ENCODE peak calls at places on chromosomes 16 and 17, in five cellular contexts. W is fibroblast of lung, M is right lobe of liver, I is aorta, X is small intestine. P is an unnamed sample. For H3K36me3 and H3K9me3, the result is how much of the 10 kb centered on the place peaks cover.

GRCh38 chr17:62064791-62065563 is at the start of gene MED13:
- DNase-seq in W (peak), M (peak), I (peak), X (peak), P (peak)

GRCh38 chr17:38711792-38712571 is 6.9 kb downstream of the MLLT6 start:
- DNase-seq in W (no peak), M (no peak), I (no peak), X (no peak), P (no peak)

GRCh38 chr17:68199837-68200688 is 47.8 kb upstream of the AMZ2 start:
- DNase-seq in W (no peak), M (no peak), I (no peak), X (no peak), P (no peak)

GRCh38 chr17:39653316-39653661 is 11.9 kb upstream of the TCAP start:
- DNase-seq in W (no peak), M (no peak), I (no peak), X (no peak), P (no peak)

GRCh38 chr17:56914641-56915263 is 903 bp upstream of the TRIM25 start:
- DNase-seq in W (no peak), M (no peak), I (no peak), X (no peak), P (no peak)

GRCh38 chr17:30567231-30568116 is 90.3 kb downstream of the GOSR1 start:
- DNase-seq in W (no peak), M (no peak), I (peak), X (no peak), P (no peak)

GRCh38 chr16:31451681-31452351 is 7.5 kb upstream of the ARMC5 start:
- DNase-seq in W (peak), M (no peak), I (peak), X (peak), P (no peak)

GRCh38 chr17:4643676-4644075 is 2.2 kb upstream of the ALOX15 start:
- DNase-seq in W (no peak), M (no peak), I (no peak), X (peak), P (no peak)

GRCh38 chr17:83071966-83072562 is 7.3 kb upstream of the METRNL start:
- DNase-seq in W (no peak), M (no peak), I (no peak), X (no peak), P (no peak)

GRCh38 chr17:16593356-16594102 is 24.5 kb upstream of the ZNF287 start:
- DNase-seq in W (peak), M (no peak), I (no peak), X (no peak), P (no peak)

GRCh38 chr16:5065813-5066212 is at the start of gene C16orf89:
- DNase-seq in W (no peak), M (no peak), I (peak), X (no peak), P (no peak)

GRCh38 chr16:30748634-30749445 is 615 bp downstream of the PHKG2 start:
- DNase-seq in W (peak), M (peak), I (no peak), X (peak), P (peak)

GRCh38 chr17:32494621-32495346 is 8.0 kb downstream of the CDK5R1 start:
- DNase-seq in W (no peak), M (no peak), I (no peak), X (no peak), P (no peak)

GRCh38 chr17:56593741-56594527 is 435 bp downstream of the NOG start:
- DNase-seq in W (no peak), M (peak), I (peak), X (peak), P (no peak)

GRCh38 chr16:8878523-8878911 is 3.6 kb upstream of the LITAFD start:
- DNase-seq in W (peak), M (no peak), I (no peak), X (no peak), P (no peak)

DNA sequence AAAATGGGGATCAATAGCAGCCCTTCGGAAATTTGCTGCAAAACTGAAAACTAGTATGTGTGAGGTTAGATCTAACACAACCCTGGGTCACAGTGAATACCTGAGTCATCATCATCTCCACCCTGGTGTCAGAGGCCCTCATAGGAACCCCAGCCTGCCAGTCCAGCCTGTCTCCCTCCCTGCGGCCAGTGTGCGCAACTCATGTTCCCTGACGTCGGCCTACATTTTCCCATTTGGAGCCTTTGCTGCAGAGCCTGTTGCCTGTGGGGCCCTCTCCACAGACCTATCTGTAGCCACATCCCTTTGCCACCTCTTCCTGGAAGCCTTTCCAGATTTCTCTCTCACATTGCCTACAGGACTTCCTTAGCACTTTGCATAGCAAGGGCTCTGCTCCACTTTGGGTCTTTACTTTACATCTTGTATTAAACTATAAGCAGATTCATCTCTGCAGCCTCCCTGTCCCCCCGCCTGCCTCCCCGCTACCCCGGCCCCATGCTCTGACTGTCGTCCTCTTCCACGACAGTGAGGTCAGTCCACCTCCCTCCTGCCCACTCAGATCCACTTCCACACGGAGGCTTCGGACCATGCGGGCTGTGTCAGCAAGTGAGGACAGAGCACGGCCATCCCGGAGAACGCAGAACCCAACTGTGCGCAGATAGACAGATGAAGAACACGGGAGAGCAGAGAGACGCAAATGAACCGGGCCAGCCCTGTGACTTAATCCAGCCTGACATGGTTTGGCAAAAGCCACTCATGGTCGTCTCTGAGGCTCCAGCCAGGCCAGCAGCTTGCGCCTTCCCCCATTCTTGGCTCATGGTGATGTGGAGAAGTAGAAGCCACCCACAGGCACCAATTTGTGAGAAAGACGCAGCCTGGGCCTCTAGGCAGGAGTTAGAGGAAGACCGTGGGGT is 31.0 kb downstream of the NGFR start:
- DNase-seq in W (no peak), M (no peak), I (peak), X (no peak), P (no peak)
- H3K36me3 ChIP-seq in W (under half), M (under half), I (under half), X (under half), P (under half)

GRCh38 chr16:76108460-76108859 is 168.7 kb upstream of the CNTNAP4 start:
- DNase-seq in W (no peak), M (no peak), I (no peak), X (no peak), P (no peak)

GRCh38 chr16:76106647-76107046 is 170.6 kb upstream of the CNTNAP4 start:
- DNase-seq in W (no peak), M (no peak), I (no peak), X (no peak), P (no peak)
- H3K9me3 ChIP-seq in W (under half), M (under half), I (under half), X (under half), P (under half)

DNA sequence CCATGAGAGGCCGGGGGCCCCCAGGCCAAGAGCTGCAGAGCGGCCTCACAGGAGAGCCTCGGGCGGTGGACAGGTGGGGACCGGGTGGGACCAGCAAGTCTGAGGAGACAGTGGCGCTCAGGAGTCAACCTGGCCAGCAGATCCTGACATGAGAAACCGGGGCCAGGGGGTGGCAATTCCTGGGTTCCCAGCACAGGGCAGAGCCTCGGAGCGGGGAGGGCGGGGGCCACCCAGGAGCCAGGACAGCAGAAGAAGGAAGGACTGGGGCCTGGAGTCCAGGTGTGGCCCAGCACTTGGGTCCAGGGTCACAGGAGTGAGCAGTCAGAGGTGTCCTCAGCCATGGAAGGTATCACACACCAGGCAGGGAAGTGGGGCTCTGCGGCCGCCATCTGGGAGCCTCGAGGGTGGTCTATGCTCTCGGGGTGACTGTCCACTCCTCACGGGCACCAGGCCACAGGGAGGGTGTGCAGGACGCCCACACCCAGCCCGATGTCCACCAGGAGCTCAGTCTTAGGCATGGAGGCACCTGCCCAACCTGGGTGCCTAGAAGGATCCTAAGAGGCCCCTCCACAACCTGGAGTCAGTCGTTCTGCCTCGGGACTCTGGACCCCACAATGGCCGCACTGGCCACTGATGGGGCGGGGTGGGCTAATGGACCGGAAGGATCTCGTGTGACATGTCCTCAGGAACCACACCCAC is 29.1 kb downstream of the PIEZO1 start:
- DNase-seq in W (no peak), M (no peak), I (no peak), X (no peak), P (no peak)
- H3K36me3 ChIP-seq in W (under half), M (under half), I (under half), X (under half), P (under half)

DNA sequence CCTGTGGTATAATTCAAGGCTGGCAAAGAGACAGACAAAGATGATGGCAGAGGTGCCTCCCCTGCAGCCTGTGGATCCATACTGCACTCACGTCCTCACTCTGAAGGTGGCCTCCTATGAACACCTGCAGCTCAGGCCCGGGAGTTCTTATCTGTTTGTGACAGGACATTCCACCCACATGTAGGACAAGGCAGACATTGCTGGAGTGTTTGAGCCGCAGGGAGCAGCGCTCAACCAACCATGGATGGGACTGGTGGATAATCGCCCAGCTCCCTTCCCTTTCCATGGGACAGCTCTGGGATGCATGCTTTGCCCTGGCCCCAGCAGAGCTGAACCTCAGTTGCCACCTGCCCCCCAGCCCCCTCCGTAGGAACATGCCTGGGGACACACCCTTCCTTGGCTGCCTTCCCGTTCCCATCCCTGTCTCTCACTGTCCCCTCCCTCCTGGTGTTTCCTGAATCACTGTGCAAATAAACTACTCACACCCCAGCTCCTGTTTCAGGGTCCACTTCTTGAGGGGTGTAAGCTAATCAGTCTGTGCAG is 22.2 kb downstream of the ITPRIPL2 start:
- DNase-seq in W (peak), M (no peak), I (no peak), X (peak), P (no peak)
- H3K9me3 ChIP-seq in W (under half), M (under half), I (under half), X (under half), P (under half)

DNA sequence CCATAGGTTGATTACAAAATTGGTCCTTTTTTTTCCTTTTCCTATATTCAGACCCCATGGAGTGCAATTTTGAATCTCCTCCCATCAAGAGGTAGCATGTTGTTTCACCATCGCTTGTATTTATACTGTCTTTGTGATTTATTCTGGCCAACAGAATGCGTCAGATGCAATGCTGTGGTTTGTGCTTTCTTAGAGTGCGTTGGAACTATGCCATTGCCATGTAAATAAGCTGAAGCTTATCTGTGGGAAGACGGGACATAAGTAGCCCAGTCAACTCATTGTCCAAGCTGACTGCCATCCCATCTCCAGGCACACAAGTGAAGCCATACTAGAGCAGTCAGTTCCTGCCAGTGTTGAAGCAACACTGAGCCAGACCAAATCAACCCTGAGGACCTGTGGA is 1339.3 kb upstream of the GOT2 start:
- DNase-seq in W (peak), M (no peak), I (no peak), X (no peak), P (no peak)
- H3K36me3 ChIP-seq in W (under half), M (under half), I (under half), X (under half), P (under half)

GRCh38 chr16:3305109-3306068 is at the start of the genes TIGD7 and ZNF75A:
- DNase-seq in W (peak), M (peak), I (peak), X (peak), P (peak)
- H3K9me3 ChIP-seq in W (under half), M (under half), I (under half), X (under half), P (under half)

P was measured in effector memory CD4-positive, alpha-beta T cell.